ENCODE peak calls at places on chromosome 11, in ten cellular contexts. W is frontal cortex; C is stimulated activated CD8-positive, alpha-beta memory T cell treated with anti-CD3 and anti-CD28 coated beads, Interleukin-2, amount 100 ng/mL, for 48 hours; M is dorsolateral prefrontal cortex; G is GM19239; T is astrocyte of the hippocampus; V is anterior cingulate cortex; D is A172; U is Peyer's patch; O is fibroblast of the conjunctiva. I is an unnamed sample.

GRCh38 chr11:129544691-129545090 is 169.0 kb downstream of the BARX2 start:
- DNase-seq in W (no peak), C (no peak), M (no peak), G (no peak), T (no peak), V (no peak), D (no peak), U (no peak), O (no peak), I (no peak)

GRCh38 chr11:96317985-96318384 is 25.0 kb downstream of the MAML2 start:
- DNase-seq in W (no peak), C (no peak), M (no peak), G (no peak), T (no peak), V (no peak), D (no peak), U (no peak), O (no peak), I (no peak)

GRCh38 chr11:1414650-1415049 is 24.9 kb downstream of the BRSK2 start:
- DNase-seq in W (no peak), C (no peak), M (no peak), G (no peak), T (no peak), V (no peak), D (no peak), U (no peak), O (no peak), I (no peak)

GRCh38 chr11:102560555-102561011 is 30.0 kb upstream of the MMP7 start:
- DNase-seq in W (no peak), C (no peak), M (no peak), G (peak), T (peak), V (no peak), D (peak), U (peak), O (peak), I (no peak)

GRCh38 chr11:47905358-47906059 is 57.4 kb upstream of the NUP160 start:
- DNase-seq in W (no peak), C (no peak), M (no peak), G (no peak), T (no peak), V (no peak), D (no peak), U (no peak), O (peak), I (no peak)

GRCh38 chr11:13008625-13009475 is at the start of gene RASSF10:
- DNase-seq in W (peak), C (peak), M (peak), G (peak), T (peak), V (peak), D (no peak), U (no peak), O (no peak), I (peak)

GRCh38 chr11:2265396-2265795 is 5.0 kb downstream of the ASCL2 start:
- DNase-seq in W (no peak), C (no peak), M (no peak), G (peak), T (no peak), V (no peak), D (no peak), U (peak), O (no peak), I (peak)

GRCh38 chr11:128929991-128930390 is 12.7 kb downstream of the TP53AIP1 start:
- DNase-seq in W (no peak), C (no peak), M (no peak), G (no peak), T (peak), V (no peak), D (no peak), U (no peak), O (no peak), I (no peak)

GRCh38 chr11:532512-533048 is 2.8 kb downstream of the HRAS start:
- DNase-seq in W (no peak), C (no peak), M (no peak), G (no peak), T (no peak), V (no peak), D (no peak), U (no peak), O (no peak), I (no peak)

GRCh38 chr11:13465909-13466371 is 2.9 kb upstream of the BTBD10 start:
- DNase-seq in W (no peak), C (no peak), M (no peak), G (no peak), T (peak), V (no peak), D (peak), U (no peak), O (peak), I (no peak)

GRCh38 chr11:87859583-87859982 is 315.7 kb downstream of the RAB38 start:
- DNase-seq in W (no peak), C (no peak), M (no peak), G (no peak), T (peak), V (no peak), D (no peak), U (no peak), O (no peak), I (no peak)

GRCh38 chr11:89381094-89381493 is 110.1 kb downstream of the NOX4 start:
- DNase-seq in W (no peak), C (no peak), M (no peak), G (no peak), T (peak), V (no peak), D (peak), U (no peak), O (peak), I (no peak)

GRCh38 chr11:96145163-96145585 is 197.8 kb downstream of the MAML2 start:
- DNase-seq in W (no peak), C (no peak), M (no peak), G (no peak), T (no peak), V (no peak), D (peak), U (no peak), O (no peak), I (no peak)

GRCh38 chr11:65414776-65415498 is 7.7 kb upstream of the NEAT1 start:
- DNase-seq in W (no peak), C (no peak), M (no peak), G (no peak), T (no peak), V (no peak), D (no peak), U (no peak), O (no peak), I (peak)

GRCh38 chr11:9688716-9689511 is 25.0 kb downstream of the SWAP70 start:
- DNase-seq in W (no peak), C (no peak), M (peak), G (peak), T (peak), V (no peak), D (peak), U (peak), O (peak), I (no peak)

GRCh38 chr11:47148903-47149535 is 27.7 kb downstream of the ARFGAP2 start:
- DNase-seq in W (no peak), C (no peak), M (no peak), G (no peak), T (no peak), V (no peak), D (no peak), U (no peak), O (no peak), I (peak)

GRCh38 chr11:61489833-61490585 is 18.5 kb upstream of the LRRC10B start:
- DNase-seq in W (no peak), C (no peak), M (no peak), G (no peak), T (peak), V (no peak), D (no peak), U (no peak), O (peak), I (no peak)

GRCh38 chr11:35539256-35539655 is 13.8 kb upstream of the PAMR1 start:
- DNase-seq in W (no peak), C (no peak), M (no peak), G (no peak), T (no peak), V (no peak), D (no peak), U (no peak), O (no peak), I (no peak)

GRCh38 chr11:132099692-132100091 is 729.3 kb downstream of the NTM start:
- DNase-seq in W (no peak), C (no peak), M (no peak), G (no peak), T (no peak), V (no peak), D (no peak), U (no peak), O (no peak), I (no peak)